ENCODE peak calls at places on chromosomes 1 and 21, in six cellular contexts. One of them, this sample, is unnamed.

GRCh38 chr1:110309139-110309538 is 30.0 kb upstream of the RBM15 start:
- DNase-seq in CD4-positive, CD25-positive, alpha-beta regulatory T cell: no peak
- DNase-seq in heart left ventricle: no peak
- DNase-seq in adrenal gland: no peak
- DNase-seq in BE2C: peak; percentile 33
- DNase-seq in CD8-positive, alpha-beta memory T cell: no peak
- DNase-seq in this sample: no peak

GRCh38 chr1:111174070-111174469 is 26.4 kb downstream of the DENND2D start:
- DNase-seq in heart left ventricle: no peak
- DNase-seq in adrenal gland: no peak
- DNase-seq in BE2C: no peak
- DNase-seq in CD4-positive, CD25-positive, alpha-beta regulatory T cell: no peak
- DNase-seq in CD8-positive, alpha-beta memory T cell: no peak
- DNase-seq in this sample: no peak

GRCh38 chr1:66446261-66447001 is 87.5 kb upstream of the SGIP1 start:
- DNase-seq in heart left ventricle: no peak
- DNase-seq in CD4-positive, CD25-positive, alpha-beta regulatory T cell: peak; percentile 78
- DNase-seq in BE2C: peak; percentile 18
- DNase-seq in adrenal gland: peak; percentile 24
- DNase-seq in CD8-positive, alpha-beta memory T cell: peak; percentile 13
- DNase-seq in this sample: no peak

GRCh38 chr1:42820813-42821212 is 3.6 kb upstream of the SVBP start:
- DNase-seq in CD8-positive, alpha-beta memory T cell: no peak
- DNase-seq in BE2C: no peak
- DNase-seq in heart left ventricle: no peak
- DNase-seq in adrenal gland: no peak
- DNase-seq in CD4-positive, CD25-positive, alpha-beta regulatory T cell: no peak
- DNase-seq in this sample: no peak

GRCh38 chr1:89087241-89087640 is 22.2 kb upstream of the GBP1 start:
- DNase-seq in heart left ventricle: no peak
- DNase-seq in CD4-positive, CD25-positive, alpha-beta regulatory T cell: no peak
- DNase-seq in adrenal gland: no peak
- DNase-seq in BE2C: no peak
- DNase-seq in CD8-positive, alpha-beta memory T cell: no peak
- DNase-seq in this sample: no peak

GRCh38 chr1:63960326-63960725 is 186.5 kb downstream of the ROR1 start:
- DNase-seq in BE2C: no peak
- DNase-seq in CD4-positive, CD25-positive, alpha-beta regulatory T cell: no peak
- DNase-seq in adrenal gland: no peak
- DNase-seq in CD8-positive, alpha-beta memory T cell: no peak
- DNase-seq in heart left ventricle: no peak
- DNase-seq in this sample: no peak

GRCh38 chr1:227725036-227725435 is 10.1 kb downstream of the JMJD4 start:
- DNase-seq in CD8-positive, alpha-beta memory T cell: no peak
- DNase-seq in CD4-positive, CD25-positive, alpha-beta regulatory T cell: no peak
- DNase-seq in heart left ventricle: no peak
- DNase-seq in BE2C: no peak
- DNase-seq in adrenal gland: no peak
- DNase-seq in this sample: no peak

GRCh38 chr21:33989440-33989839 is 73.8 kb upstream of the ATP5PO start:
- DNase-seq in CD8-positive, alpha-beta memory T cell: no peak
- DNase-seq in heart left ventricle: no peak
- DNase-seq in CD4-positive, CD25-positive, alpha-beta regulatory T cell: no peak
- DNase-seq in adrenal gland: no peak
- DNase-seq in BE2C: no peak
- DNase-seq in this sample: no peak

GRCh38 chr1:47226121-47226977 is 5.7 kb downstream of the TAL1 start:
- DNase-seq in adrenal gland: no peak
- DNase-seq in CD8-positive, alpha-beta memory T cell: no peak
- DNase-seq in CD4-positive, CD25-positive, alpha-beta regulatory T cell: no peak
- DNase-seq in BE2C: no peak
- DNase-seq in heart left ventricle: no peak
- DNase-seq in this sample: no peak

GRCh38 chr1:64861611-64862010 is 104.7 kb downstream of the JAK1 start:
- DNase-seq in adrenal gland: no peak
- DNase-seq in BE2C: peak; percentile 12
- DNase-seq in CD8-positive, alpha-beta memory T cell: no peak
- DNase-seq in heart left ventricle: no peak
- DNase-seq in CD4-positive, CD25-positive, alpha-beta regulatory T cell: no peak
- DNase-seq in this sample: no peak

GRCh38 chr1:115529216-115529897 is 112.4 kb upstream of the VANGL1 start:
- DNase-seq in CD8-positive, alpha-beta memory T cell: no peak
- DNase-seq in heart left ventricle: no peak
- DNase-seq in adrenal gland: no peak
- DNase-seq in CD4-positive, CD25-positive, alpha-beta regulatory T cell: no peak
- DNase-seq in BE2C: no peak
- DNase-seq in this sample: no peak

GRCh38 chr1:179137623-179138235 is 55.9 kb downstream of the TOR3A start:
- DNase-seq in CD8-positive, alpha-beta memory T cell: no peak
- DNase-seq in BE2C: no peak
- DNase-seq in adrenal gland: no peak
- DNase-seq in CD4-positive, CD25-positive, alpha-beta regulatory T cell: no peak
- DNase-seq in heart left ventricle: no peak
- DNase-seq in this sample: no peak

GRCh38 chr1:55047611-55048010 is 8.3 kb downstream of the PCSK9 start:
- DNase-seq in heart left ventricle: no peak
- DNase-seq in CD4-positive, CD25-positive, alpha-beta regulatory T cell: no peak
- DNase-seq in BE2C: no peak
- DNase-seq in CD8-positive, alpha-beta memory T cell: no peak
- DNase-seq in adrenal gland: no peak
- DNase-seq in this sample: peak; percentile 53

GRCh38 chr1:84961316-84961715 is 35.6 kb downstream of the MCOLN2 start:
- DNase-seq in heart left ventricle: no peak
- DNase-seq in CD8-positive, alpha-beta memory T cell: no peak
- DNase-seq in BE2C: no peak
- DNase-seq in CD4-positive, CD25-positive, alpha-beta regulatory T cell: no peak
- DNase-seq in adrenal gland: no peak
- DNase-seq in this sample: no peak

GRCh38 chr21:33780631-33781030 is 135.0 kb downstream of the ATP5PO start:
- DNase-seq in heart left ventricle: no peak
- DNase-seq in BE2C: no peak
- DNase-seq in CD8-positive, alpha-beta memory T cell: no peak
- DNase-seq in adrenal gland: no peak
- DNase-seq in CD4-positive, CD25-positive, alpha-beta regulatory T cell: no peak
- DNase-seq in this sample: no peak

GRCh38 chr1:245953876-245954660 is 553.0 kb downstream of the SMYD3 start:
- DNase-seq in CD8-positive, alpha-beta memory T cell: no peak
- DNase-seq in BE2C: peak; percentile 27
- DNase-seq in adrenal gland: no peak
- DNase-seq in CD4-positive, CD25-positive, alpha-beta regulatory T cell: peak; percentile 49
- DNase-seq in heart left ventricle: no peak
- DNase-seq in this sample: no peak

GRCh38 chr21:45097827-45098387 is 23.5 kb downstream of the ADARB1 start:
- DNase-seq in CD4-positive, CD25-positive, alpha-beta regulatory T cell: no peak
- DNase-seq in heart left ventricle: no peak
- DNase-seq in BE2C: no peak
- DNase-seq in adrenal gland: no peak
- DNase-seq in CD8-positive, alpha-beta memory T cell: no peak
- DNase-seq in this sample: no peak

GRCh38 chr1:41743361-41743760 is 175.4 kb downstream of the HIVEP3 start:
- DNase-seq in BE2C: no peak
- DNase-seq in heart left ventricle: no peak
- DNase-seq in CD8-positive, alpha-beta memory T cell: no peak
- DNase-seq in adrenal gland: no peak
- DNase-seq in CD4-positive, CD25-positive, alpha-beta regulatory T cell: no peak
- DNase-seq in this sample: no peak

GRCh38 chr21:46126321-46127238 is 28.7 kb downstream of the COL6A2 start:
- DNase-seq in CD8-positive, alpha-beta memory T cell: no peak
- DNase-seq in CD4-positive, CD25-positive, alpha-beta regulatory T cell: no peak
- DNase-seq in heart left ventricle: peak; percentile 26
- DNase-seq in adrenal gland: peak; percentile 14
- DNase-seq in BE2C: peak; percentile 10
- DNase-seq in this sample: peak; percentile 76

GRCh38 chr1:150970818-150971582 is 3.6 kb downstream of the CERS2 start:
- DNase-seq in heart left ventricle: peak; percentile 89
- DNase-seq in BE2C: peak; percentile 29
- DNase-seq in adrenal gland: peak; percentile 90
- DNase-seq in CD4-positive, CD25-positive, alpha-beta regulatory T cell: no peak
- DNase-seq in CD8-positive, alpha-beta memory T cell: no peak
- DNase-seq in this sample: peak; percentile 90

GRCh38 chr1:110774398-110774797 is 98.5 kb upstream of the CD53 start:
- DNase-seq in heart left ventricle: no peak
- DNase-seq in adrenal gland: no peak
- DNase-seq in BE2C: no peak
- DNase-seq in CD4-positive, CD25-positive, alpha-beta regulatory T cell: no peak
- DNase-seq in CD8-positive, alpha-beta memory T cell: no peak
- DNase-seq in this sample: no peak

GRCh38 chr1:198775606-198776005 is 136.8 kb downstream of the PTPRC start:
- DNase-seq in BE2C: no peak
- DNase-seq in CD8-positive, alpha-beta memory T cell: no peak
- DNase-seq in CD4-positive, CD25-positive, alpha-beta regulatory T cell: no peak
- DNase-seq in adrenal gland: no peak
- DNase-seq in heart left ventricle: no peak
- DNase-seq in this sample: no peak

GRCh38 chr1:204645666-204646065 is 39.9 kb downstream of the LRRN2 start:
- DNase-seq in CD8-positive, alpha-beta memory T cell: no peak
- DNase-seq in BE2C: no peak
- DNase-seq in adrenal gland: no peak
- DNase-seq in CD4-positive, CD25-positive, alpha-beta regulatory T cell: no peak
- DNase-seq in heart left ventricle: no peak
- DNase-seq in this sample: no peak

GRCh38 chr1:230077436-230078221 is 10.6 kb downstream of the GALNT2 start:
- DNase-seq in heart left ventricle: no peak
- DNase-seq in CD4-positive, CD25-positive, alpha-beta regulatory T cell: no peak
- DNase-seq in BE2C: no peak
- DNase-seq in CD8-positive, alpha-beta memory T cell: no peak
- DNase-seq in adrenal gland: peak; percentile 11
- DNase-seq in this sample: no peak

GRCh38 chr1:206816390-206817287 is 44.3 kb upstream of the IL10 start:
- DNase-seq in CD4-positive, CD25-positive, alpha-beta regulatory T cell: peak; percentile 70
- DNase-seq in heart left ventricle: no peak
- DNase-seq in BE2C: no peak
- DNase-seq in adrenal gland: no peak
- DNase-seq in CD8-positive, alpha-beta memory T cell: no peak
- DNase-seq in this sample: no peak

GRCh38 chr1:172343246-172344099 is 77.0 kb upstream of the C1orf105 start:
- DNase-seq in heart left ventricle: no peak
- DNase-seq in CD8-positive, alpha-beta memory T cell: no peak
- DNase-seq in CD4-positive, CD25-positive, alpha-beta regulatory T cell: no peak
- DNase-seq in adrenal gland: no peak
- DNase-seq in BE2C: no peak
- DNase-seq in this sample: no peak

GRCh38 chr1:10402729-10403274 is 3.9 kb downstream of the PGD start:
- DNase-seq in BE2C: no peak
- DNase-seq in CD8-positive, alpha-beta memory T cell: no peak
- DNase-seq in heart left ventricle: no peak
- DNase-seq in adrenal gland: no peak
- DNase-seq in CD4-positive, CD25-positive, alpha-beta regulatory T cell: no peak
- DNase-seq in this sample: no peak

GRCh38 chr1:4730078-4730477 is 75.7 kb downstream of the AJAP1 start:
- DNase-seq in CD8-positive, alpha-beta memory T cell: no peak
- DNase-seq in heart left ventricle: no peak
- DNase-seq in CD4-positive, CD25-positive, alpha-beta regulatory T cell: no peak
- DNase-seq in BE2C: no peak
- DNase-seq in adrenal gland: no peak
- DNase-seq in this sample: no peak

GRCh38 chr1:4736254-4736653 is 81.8 kb downstream of the AJAP1 start:
- DNase-seq in CD4-positive, CD25-positive, alpha-beta regulatory T cell: no peak
- DNase-seq in adrenal gland: no peak
- DNase-seq in CD8-positive, alpha-beta memory T cell: no peak
- DNase-seq in BE2C: no peak
- DNase-seq in heart left ventricle: no peak
- DNase-seq in this sample: no peak

GRCh38 chr1:4734219-4734618 is 79.8 kb downstream of the AJAP1 start:
- DNase-seq in CD8-positive, alpha-beta memory T cell: no peak
- DNase-seq in CD4-positive, CD25-positive, alpha-beta regulatory T cell: no peak
- DNase-seq in BE2C: no peak
- DNase-seq in adrenal gland: no peak
- DNase-seq in heart left ventricle: no peak
- DNase-seq in this sample: no peak

GRCh38 chr1:4734791-4735190 is 80.4 kb downstream of the AJAP1 start:
- DNase-seq in BE2C: no peak
- DNase-seq in heart left ventricle: no peak
- DNase-seq in CD4-positive, CD25-positive, alpha-beta regulatory T cell: no peak
- DNase-seq in CD8-positive, alpha-beta memory T cell: no peak
- DNase-seq in adrenal gland: no peak
- DNase-seq in this sample: no peak

GRCh38 chr1:4733446-4734175 is 79.2 kb downstream of the AJAP1 start:
- DNase-seq in CD8-positive, alpha-beta memory T cell: no peak
- DNase-seq in heart left ventricle: no peak
- DNase-seq in BE2C: no peak
- DNase-seq in CD4-positive, CD25-positive, alpha-beta regulatory T cell: no peak
- DNase-seq in adrenal gland: no peak
- DNase-seq in this sample: no peak
- H3K9me3 ChIP-seq in CD8-positive, alpha-beta memory T cell: no peaks in the 10 kb centered on the region
- H3K9me3 ChIP-seq in heart left ventricle: no peaks in the 10 kb centered on the region
- H3K9me3 ChIP-seq in BE2C: no peaks in the 10 kb centered on the region
- H3K9me3 ChIP-seq in CD4-positive, CD25-positive, alpha-beta regulatory T cell: no peaks in the 10 kb centered on the region
- H3K9me3 ChIP-seq in adrenal gland: no peaks in the 10 kb centered on the region
- H3K9me3 ChIP-seq in this sample: no peaks in the 10 kb centered on the region

GRCh38 chr1:107844009-107844408 is 121.0 kb downstream of the VAV3 start:
- DNase-seq in BE2C: no peak
- DNase-seq in CD4-positive, CD25-positive, alpha-beta regulatory T cell: no peak
- DNase-seq in adrenal gland: no peak
- DNase-seq in CD8-positive, alpha-beta memory T cell: no peak
- DNase-seq in heart left ventricle: no peak
- DNase-seq in this sample: no peak
- H3K27me3 ChIP-seq in BE2C: peaks cover 10% of the 10 kb centered on the region
- H3K27me3 ChIP-seq in CD4-positive, CD25-positive, alpha-beta regulatory T cell: no peaks in the 10 kb centered on the region
- H3K27me3 ChIP-seq in adrenal gland: no peaks in the 10 kb centered on the region
- H3K27me3 ChIP-seq in CD8-positive, alpha-beta memory T cell: no peaks in the 10 kb centered on the region
- H3K27me3 ChIP-seq in heart left ventricle: no peaks in the 10 kb centered on the region
- H3K27me3 ChIP-seq in this sample: no peaks in the 10 kb centered on the region

DNA sequence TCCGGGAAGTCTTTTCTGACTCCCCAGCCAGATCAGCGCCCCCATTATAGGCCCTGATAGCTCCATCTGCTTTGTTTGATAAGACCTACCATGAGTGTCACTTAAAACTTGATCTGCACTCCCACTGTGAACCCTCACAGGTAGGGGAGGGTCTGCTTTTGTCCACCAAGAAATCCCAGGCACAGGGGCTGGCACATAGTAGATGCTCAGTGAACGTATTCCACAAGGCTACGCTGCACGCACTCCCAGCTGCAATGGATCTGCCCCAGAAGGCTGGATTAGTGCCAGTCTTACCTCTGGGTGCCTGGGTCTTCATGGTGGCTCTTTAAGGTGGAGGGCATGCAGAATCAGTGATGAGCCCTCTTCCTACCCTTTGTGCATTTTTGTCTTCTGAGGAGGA is 447.1 kb downstream of the PTPRU start:
- DNase-seq in CD4-positive, CD25-positive, alpha-beta regulatory T cell: no peak
- DNase-seq in adrenal gland: no peak
- DNase-seq in CD8-positive, alpha-beta memory T cell: no peak
- DNase-seq in BE2C: no peak
- DNase-seq in heart left ventricle: no peak
- DNase-seq in this sample: peak; percentile 32
- H3K9me3 ChIP-seq in CD4-positive, CD25-positive, alpha-beta regulatory T cell: no peaks in the 10 kb centered on the region
- H3K9me3 ChIP-seq in adrenal gland: no peaks in the 10 kb centered on the region
- H3K9me3 ChIP-seq in CD8-positive, alpha-beta memory T cell: no peaks in the 10 kb centered on the region
- H3K9me3 ChIP-seq in BE2C: no peaks in the 10 kb centered on the region
- H3K9me3 ChIP-seq in heart left ventricle: no peaks in the 10 kb centered on the region
- H3K9me3 ChIP-seq in this sample: no peaks in the 10 kb centered on the region

DNA sequence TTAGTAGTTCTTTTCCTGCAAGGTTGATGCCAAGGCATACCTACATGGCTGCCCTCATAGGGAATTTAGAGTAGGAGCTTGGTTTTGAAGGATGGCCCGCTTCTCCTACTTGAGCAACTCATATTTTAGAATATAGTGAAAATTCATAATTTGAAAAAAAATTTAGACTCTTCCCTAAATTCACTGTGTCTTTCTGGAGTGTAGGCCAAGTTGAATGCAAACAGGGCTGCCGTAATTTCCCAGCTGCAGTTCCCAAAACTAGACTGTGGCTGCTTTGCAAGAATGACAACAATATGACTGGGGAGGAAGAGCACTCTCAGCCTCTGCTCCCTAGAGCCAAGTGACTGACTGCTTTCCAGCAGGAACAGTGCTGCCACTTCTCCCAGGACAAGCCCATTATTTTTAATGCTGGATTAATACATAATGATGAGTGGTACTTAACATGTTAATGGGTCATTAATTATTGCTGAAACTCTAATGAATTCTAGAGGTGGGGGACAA is 209.0 kb downstream of the RHOU start:
- DNase-seq in BE2C: no peak
- DNase-seq in CD4-positive, CD25-positive, alpha-beta regulatory T cell: no peak
- DNase-seq in adrenal gland: no peak
- DNase-seq in CD8-positive, alpha-beta memory T cell: no peak
- DNase-seq in heart left ventricle: no peak
- DNase-seq in this sample: no peak
- H3K27me3 ChIP-seq in BE2C: no peaks in the 10 kb centered on the region
- H3K27me3 ChIP-seq in CD4-positive, CD25-positive, alpha-beta regulatory T cell: no peaks in the 10 kb centered on the region
- H3K27me3 ChIP-seq in adrenal gland: no peaks in the 10 kb centered on the region
- H3K27me3 ChIP-seq in CD8-positive, alpha-beta memory T cell: no peaks in the 10 kb centered on the region
- H3K27me3 ChIP-seq in heart left ventricle: no peaks in the 10 kb centered on the region
- H3K27me3 ChIP-seq in this sample: no peaks in the 10 kb centered on the region